ENCODE peak calls at places on chromosome 4, in ten cellular contexts. S is astrocyte; T is H7; Y is left ventricle myocardium inferior; H is NCI-H2107; C is choroid plexus epithelial cell; U is activated T-cell treated with anti-CD3 and anti-CD28 coated beads, Interleukin-2, amount 50 U/mL, for 4 hours; R is LHCN-M2; Z is activated naive CD8-positive, alpha-beta T cell treated with anti-CD3 and anti-CD28 coated beads, Interleukin-2, amount 50 U/mL, for 24 hours; I is stimulated activated CD8-positive, alpha-beta memory T cell treated with anti-CD3 and anti-CD28 coated beads, Interleukin-12 subunit alpha, Interleukin-12 subunit beta, amount 100 ng/mL, for 1 hour. W is an unnamed sample.

GRCh38 chr4:22170353-22170752 is 221.8 kb upstream of the KCNIP4 start:
- DNase-seq in S (peak), T (no peak), Y (no peak), H (no peak), C (peak), U (no peak), R (peak), Z (no peak), I (no peak), W (peak)

GRCh38 chr4:112509243-112510190 is 6.5 kb downstream of the NEUROG2 start:
- DNase-seq in S (peak), T (peak), Y (no peak), H (no peak), C (no peak), U (no peak), R (no peak), Z (peak), I (no peak), W (no peak)

GRCh38 chr4:44662623-44663006 is 11.2 kb upstream of the YIPF7 start:
- DNase-seq in S (no peak), T (no peak), Y (no peak), H (no peak), C (peak), U (no peak), R (no peak), Z (no peak), I (no peak), W (no peak)

GRCh38 chr4:151678048-151678853 is 82.6 kb downstream of the GATB start:
- DNase-seq in S (no peak), T (no peak), Y (no peak), H (peak), C (no peak), U (no peak), R (no peak), Z (no peak), I (no peak), W (no peak)

GRCh38 chr4:2281575-2282343 is 19.9 kb upstream of the MXD4 start:
- DNase-seq in S (no peak), T (no peak), Y (no peak), H (no peak), C (no peak), U (peak), R (peak), Z (peak), I (peak), W (no peak)

GRCh38 chr4:10743357-10743756 is 58.8 kb upstream of the CLNK start:
- DNase-seq in S (no peak), T (no peak), Y (no peak), H (no peak), C (no peak), U (no peak), R (no peak), Z (no peak), I (no peak), W (no peak)

GRCh38 chr4:8364848-8365350 is 75.6 kb downstream of the ACOX3 start:
- DNase-seq in S (no peak), T (no peak), Y (no peak), H (no peak), C (no peak), U (no peak), R (no peak), Z (no peak), I (no peak), W (no peak)

GRCh38 chr4:182320580-182320979 is 77.4 kb downstream of the TENM3 start:
- DNase-seq in S (no peak), T (no peak), Y (no peak), H (no peak), C (no peak), U (no peak), R (no peak), Z (no peak), I (no peak), W (no peak)

GRCh38 chr4:185782523-185782922 is 29.5 kb downstream of the SORBS2 start:
- DNase-seq in S (peak), T (no peak), Y (no peak), H (no peak), C (peak), U (no peak), R (peak), Z (no peak), I (no peak), W (peak)

GRCh38 chr4:67160409-67160808 is 384.9 kb downstream of the CENPC start:
- DNase-seq in S (no peak), T (no peak), Y (no peak), H (no peak), C (no peak), U (no peak), R (no peak), Z (no peak), I (no peak), W (no peak)

GRCh38 chr4:82900016-82900334 is 560 bp upstream of the THAP9 start:
- DNase-seq in S (no peak), T (no peak), Y (no peak), H (no peak), C (peak), U (no peak), R (no peak), Z (no peak), I (no peak), W (no peak)

GRCh38 chr4:532588-533317 is 33.7 kb downstream of the PIGG start:
- DNase-seq in S (no peak), T (peak), Y (no peak), H (no peak), C (no peak), U (no peak), R (peak), Z (no peak), I (no peak), W (no peak)

GRCh38 chr4:99447079-99447478 is 11.9 kb upstream of the ADH7 start:
- DNase-seq in S (peak), T (peak), Y (no peak), H (no peak), C (peak), U (no peak), R (peak), Z (peak), I (no peak), W (no peak)